ENCODE peak calls at places on chromosomes 6 and 20, in seven cellular contexts. Q is stomach, L is hepatocyte, A is heart right ventricle, V is AG04449, O is fibroblast of the aortic adventitia, F is fibroblast of pulmonary artery. Z is an unnamed sample.

GRCh38 chr6:13830803-13831202 is 16.4 kb upstream of the MCUR1 start:
- DNase-seq in Q (no peak), L (no peak), A (no peak), V (no peak), O (no peak), F (no peak), Z (no peak)

GRCh38 chr6:161439093-161439492 is 165.2 kb upstream of the AGPAT4 start:
- DNase-seq in Q (no peak), L (no peak), A (peak), V (peak), O (peak), F (peak), Z (peak)

GRCh38 chr6:111080713-111081112 is 6.6 kb upstream of the SLC16A10 start:
- DNase-seq in Q (peak), L (no peak), A (no peak), V (no peak), O (peak), F (no peak), Z (no peak)

GRCh38 chr20:36175016-36175415 is 20.5 kb downstream of the EPB41L1 start:
- DNase-seq in Q (no peak), L (no peak), A (no peak), V (no peak), O (peak), F (no peak), Z (no peak)

GRCh38 chr6:3359091-3359752 is 97.6 kb downstream of the SLC22A23 start:
- DNase-seq in Q (no peak), L (no peak), A (no peak), V (no peak), O (no peak), F (no peak), Z (no peak)

GRCh38 chr6:166508726-166509125 is 77.8 kb downstream of the RAMACL start:
- DNase-seq in Q (no peak), L (no peak), A (no peak), V (no peak), O (no peak), F (no peak), Z (no peak)

GRCh38 chr6:42451595-42452170 is at the start of gene TRERF1:
- DNase-seq in Q (peak), L (peak), A (peak), V (no peak), O (peak), F (peak), Z (no peak)

GRCh38 chr6:21496749-21497148 is 96.8 kb upstream of the SOX4 start:
- DNase-seq in Q (no peak), L (no peak), A (no peak), V (no peak), O (peak), F (no peak), Z (no peak)

GRCh38 chr6:37029249-37029959 is 23.9 kb downstream of the FGD2 start:
- DNase-seq in Q (peak), L (peak), A (peak), V (no peak), O (peak), F (peak), Z (peak)

GRCh38 chr6:114342826-114343781 is at the start of gene HS3ST5:
- DNase-seq in Q (no peak), L (peak), A (peak), V (no peak), O (no peak), F (peak), Z (no peak)

GRCh38 chr6:122494665-122495272 is 23.2 kb upstream of the SERINC1 start:
- DNase-seq in Q (peak), L (no peak), A (no peak), V (no peak), O (no peak), F (no peak), Z (no peak)

GRCh38 chr20:50953196-50953595 is 5.1 kb downstream of the DPM1 start:
- DNase-seq in Q (no peak), L (no peak), A (no peak), V (no peak), O (no peak), F (no peak), Z (no peak)
- H3K4me3 ChIP-seq in Q (no peak), L (no peak), A (no peak), V (no peak), O (no peak), F (no peak), Z (no peak)

GRCh38 chr6:15266423-15266996 is 20.6 kb downstream of the JARID2 start:
- DNase-seq in Q (no peak), L (no peak), A (no peak), V (no peak), O (no peak), F (no peak), Z (no peak)
- H3K4me3 ChIP-seq in Q (no peak), L (no peak), A (no peak), V (no peak), O (no peak), F (no peak), Z (no peak)

GRCh38 chr6:95948324-95948723 is 67.5 kb upstream of the FUT9 start:
- DNase-seq in Q (no peak), L (no peak), A (no peak), V (no peak), O (no peak), F (no peak), Z (no peak)
- H3K4me3 ChIP-seq in Q (no peak), L (no peak), A (no peak), V (no peak), O (no peak), F (no peak), Z (no peak)

GRCh38 chr6:51936536-51936935 is 150.9 kb downstream of the PKHD1 start:
- DNase-seq in Q (no peak), L (no peak), A (no peak), V (no peak), O (no peak), F (no peak), Z (no peak)
- H3K4me3 ChIP-seq in Q (no peak), L (no peak), A (no peak), V (no peak), O (no peak), F (no peak), Z (no peak)

DNA sequence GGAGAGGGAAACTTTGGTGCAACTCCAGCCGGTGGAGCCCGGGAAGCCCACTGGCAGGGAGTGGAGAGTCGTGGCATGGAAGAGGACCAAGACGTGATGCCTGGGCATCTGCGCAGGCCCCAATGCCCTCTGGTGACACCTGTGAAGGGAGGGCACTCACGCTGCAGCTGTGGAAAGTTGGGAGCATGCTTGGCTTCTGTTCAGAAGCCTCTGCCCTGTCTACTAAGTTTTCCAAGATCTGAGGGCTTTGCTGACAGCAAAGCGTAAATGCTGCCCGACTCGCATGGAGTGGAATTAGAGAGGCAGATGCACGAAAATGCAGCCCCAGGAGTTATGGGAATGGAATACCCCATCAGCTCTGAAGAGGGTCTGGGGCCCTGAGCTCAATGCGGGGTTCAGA is 75.7 kb downstream of the SYNDIG1 start:
- DNase-seq in Q (no peak), L (no peak), A (peak), V (no peak), O (no peak), F (no peak), Z (no peak)
- H3K4me3 ChIP-seq in Q (no peak), L (no peak), A (no peak), V (no peak), O (no peak), F (no peak), Z (no peak)

GRCh38 chr6:24257282-24257681 is 100.6 kb downstream of the DCDC2 start:
- DNase-seq in Q (no peak), L (peak), A (no peak), V (no peak), O (no peak), F (no peak), Z (no peak)
- H3K4me3 ChIP-seq in Q (no peak), L (no peak), A (no peak), V (no peak), O (no peak), F (no peak), Z (no peak)

GRCh38 chr6:10555625-10556309 is 34.6 kb downstream of the GCNT2 start:
- DNase-seq in Q (peak), L (peak), A (peak), V (no peak), O (peak), F (peak), Z (no peak)

GRCh38 chr6:10557886-10558285 is 36.7 kb downstream of the GCNT2 start:
- DNase-seq in Q (no peak), L (no peak), A (no peak), V (no peak), O (no peak), F (no peak), Z (no peak)

GRCh38 chr6:10558575-10558974 is 37.4 kb downstream of the GCNT2 start:
- DNase-seq in Q (peak), L (no peak), A (peak), V (no peak), O (no peak), F (no peak), Z (no peak)

GRCh38 chr6:10554826-10555225 is 33.7 kb downstream of the GCNT2 start:
- DNase-seq in Q (no peak), L (no peak), A (no peak), V (no peak), O (no peak), F (no peak), Z (no peak)

DNA sequence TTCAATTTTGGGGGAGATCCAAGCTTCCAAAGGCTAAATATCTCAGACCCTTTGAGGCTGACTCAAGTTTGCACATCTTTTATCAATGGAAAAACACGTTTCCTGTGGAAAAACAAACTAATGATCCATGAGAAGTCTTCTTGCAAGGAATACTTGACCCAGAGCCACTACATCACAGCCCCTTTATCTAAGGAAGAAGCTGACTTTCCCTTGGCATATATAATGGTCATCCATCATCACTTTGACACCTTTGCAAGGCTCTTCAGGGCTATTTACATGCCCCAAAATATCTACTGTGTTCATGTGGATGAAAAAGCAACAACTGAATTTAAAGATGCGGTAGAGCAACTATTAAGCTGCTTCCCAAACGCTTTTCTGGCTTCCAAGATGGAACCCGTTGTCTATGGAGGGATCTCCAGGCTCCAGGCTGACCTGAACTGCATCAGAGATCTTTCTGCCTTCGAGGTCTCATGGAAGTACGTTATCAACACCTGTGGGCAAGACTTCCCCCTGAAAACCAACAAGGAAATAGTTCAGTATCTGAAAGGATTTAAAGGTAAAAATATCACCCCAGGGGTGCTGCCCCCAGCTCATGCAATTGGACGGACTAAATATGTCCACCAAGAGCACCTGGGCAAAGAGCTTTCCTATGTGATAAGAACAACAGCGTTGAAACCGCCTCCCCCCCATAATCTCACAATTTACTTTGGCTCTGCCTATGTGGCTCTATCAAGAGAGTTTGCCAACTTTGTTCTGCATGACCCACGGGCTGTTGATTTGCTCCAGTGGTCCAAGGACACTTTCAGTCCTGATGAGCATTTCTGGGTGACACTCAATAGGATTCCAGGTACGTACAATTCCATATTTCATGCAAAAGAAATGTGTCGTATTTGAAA is 35.6 kb downstream of the GCNT2 start:
- DNase-seq in Q (peak), L (no peak), A (no peak), V (no peak), O (no peak), F (no peak), Z (no peak)
- H3K4me3 ChIP-seq in Q (peak), L (no peak), A (peak), V (no peak), O (no peak), F (no peak), Z (no peak)

GRCh38 chr6:129369737-129370136 is 340.2 kb downstream of the ARHGAP18 start:
- DNase-seq in Q (no peak), L (no peak), A (no peak), V (no peak), O (no peak), F (no peak), Z (no peak)

GRCh38 chr6:129368970-129369369 is 341.0 kb downstream of the ARHGAP18 start:
- DNase-seq in Q (no peak), L (no peak), A (no peak), V (no peak), O (no peak), F (peak), Z (no peak)

GRCh38 chr6:129368076-129368475 is 341.9 kb downstream of the ARHGAP18 start:
- DNase-seq in Q (no peak), L (no peak), A (no peak), V (no peak), O (no peak), F (no peak), Z (no peak)

GRCh38 chr6:129364767-129365166 is 345.2 kb downstream of the ARHGAP18 start:
- DNase-seq in Q (no peak), L (no peak), A (no peak), V (no peak), O (no peak), F (no peak), Z (no peak)

GRCh38 chr6:129370268-129370916 is 339.6 kb downstream of the ARHGAP18 start:
- DNase-seq in Q (peak), L (peak), A (no peak), V (no peak), O (peak), F (peak), Z (no peak)
- H3K4me3 ChIP-seq in Q (no peak), L (no peak), A (no peak), V (no peak), O (no peak), F (no peak), Z (no peak)

GRCh38 chr20:2508631-2509467 is at the start of gene ZNF343:
- DNase-seq in Q (peak), L (peak), A (peak), V (no peak), O (peak), F (peak), Z (no peak)

GRCh38 chr20:2507875-2508630 is 662 bp downstream of the ZNF343 start:
- DNase-seq in Q (peak), L (peak), A (no peak), V (no peak), O (peak), F (peak), Z (no peak)

GRCh38 chr20:2507464-2507863 is 1.3 kb downstream of the ZNF343 start:
- DNase-seq in Q (no peak), L (no peak), A (no peak), V (no peak), O (peak), F (no peak), Z (no peak)

GRCh38 chr20:2509794-2510193 is 1.1 kb upstream of the ZNF343 start:
- DNase-seq in Q (no peak), L (peak), A (no peak), V (no peak), O (no peak), F (no peak), Z (no peak)

GRCh38 chr20:2509468-2509781 is 710 bp upstream of the ZNF343 start:
- DNase-seq in Q (no peak), L (no peak), A (no peak), V (no peak), O (peak), F (no peak), Z (no peak)
- H3K4me3 ChIP-seq in Q (peak), L (peak), A (peak), V (peak), O (peak), F (peak), Z (peak)

Z was measured in BJ.